ENCODE peak calls at places on chromosomes 5 and 9, in eight cellular contexts. O is H1, D is A549, L is suprapubic skin, I is tibial nerve, C is HCT116, H is vagina, N is ovary. Q is an unnamed sample.

GRCh38 chr9:112310826-112311225 is 22.6 kb downstream of the PTBP3 start:
- DNase-seq in O (no peak), N (no peak), D (no peak), I (no peak), L (no peak), C (no peak), H (no peak), Q (no peak)

GRCh38 chr9:136943291-136944093 is 1.0 kb downstream of the FBXW5 start:
- DNase-seq in I (peak; percentile 14), L (peak; percentile 76), H (no peak), O (no peak), C (no peak), N (no peak), D (peak; percentile 50), Q (no peak)

GRCh38 chr5:172699999-172700685 is 59.1 kb downstream of the NEURL1B start:
- DNase-seq in N (peak; percentile 72), H (no peak), C (no peak), L (no peak), O (no peak), D (no peak), I (no peak), Q (no peak)

GRCh38 chr9:122144836-122145235 is 14.7 kb downstream of the NDUFA8 start:
- DNase-seq in N (no peak), I (no peak), D (no peak), C (no peak), L (no peak), H (no peak), O (no peak), Q (no peak)

GRCh38 chr5:163459465-163459887 is 426 bp downstream of the NUDCD2 start:
- DNase-seq in I (no peak), N (no peak), L (no peak), C (no peak), D (no peak), H (no peak), O (no peak), Q (no peak)

GRCh38 chr9:93682155-93682968 is 106.0 kb downstream of the PHF2 start:
- DNase-seq in N (no peak), C (peak; percentile 34), I (peak; percentile 38), L (peak; percentile 83), H (no peak), D (peak; percentile 66), O (peak; percentile 60), Q (peak; percentile 47)

GRCh38 chr5:117943521-117943920 is 1044.8 kb downstream of the DTWD2 start:
- DNase-seq in I (no peak), L (no peak), N (no peak), C (no peak), D (no peak), O (no peak), H (no peak), Q (no peak)

GRCh38 chr5:149697001-149697400 is 33.1 kb upstream of the PPARGC1B start:
- DNase-seq in H (no peak), N (no peak), L (no peak), O (no peak), C (no peak), D (no peak), I (no peak), Q (no peak)

GRCh38 chr5:158639876-158640570 is 459.7 kb downstream of the EBF1 start:
- DNase-seq in L (no peak), N (no peak), O (no peak), D (no peak), H (no peak), C (no peak), I (no peak), Q (no peak)

GRCh38 chr9:26746357-26747072 is 146.1 kb downstream of the CAAP1 start:
- DNase-seq in O (peak; percentile 46), C (peak; percentile 41), I (no peak), L (no peak), D (peak; percentile 13), N (no peak), H (no peak), Q (no peak)

GRCh38 chr5:14665949-14666741 is 1.6 kb downstream of the OTULIN start:
- DNase-seq in C (no peak), D (peak; percentile 46), O (no peak), L (no peak), H (no peak), N (no peak), I (no peak), Q (no peak)

GRCh38 chr5:53555160-53555559 is 5.3 kb upstream of the NDUFS4 start:
- DNase-seq in L (no peak), H (no peak), I (no peak), C (no peak), D (no peak), N (no peak), O (no peak), Q (no peak)

GRCh38 chr5:143029293-143029692 is 259.1 kb downstream of the ARHGAP26 start:
- DNase-seq in N (no peak), C (no peak), O (no peak), D (no peak), I (no peak), L (no peak), H (no peak), Q (no peak)

GRCh38 chr9:97564291-97565175 is 63.1 kb downstream of the TMOD1 start:
- DNase-seq in H (peak; percentile 83), D (peak; percentile 21), L (no peak), C (no peak), I (peak; percentile 59), O (no peak), N (no peak), Q (peak; percentile 88)

GRCh38 chr5:9249231-9249630 is 296.6 kb downstream of the SEMA5A start:
- DNase-seq in O (no peak), I (no peak), L (no peak), N (no peak), C (no peak), H (no peak), D (no peak), Q (no peak)

GRCh38 chr5:126253406-126253805 is 169.8 kb upstream of the GRAMD2B start:
- DNase-seq in O (no peak), N (no peak), D (no peak), I (no peak), L (no peak), H (no peak), C (no peak), Q (no peak)

GRCh38 chr5:153813871-153814270 is 224.8 kb downstream of the FAM114A2 start:
- DNase-seq in O (no peak), C (no peak), H (no peak), N (no peak), I (no peak), L (no peak), D (no peak), Q (no peak)

GRCh38 chr9:114072181-114073140 is 5.6 kb downstream of the AMBP start:
- DNase-seq in O (no peak), I (no peak), L (no peak), D (no peak), N (peak; percentile 60), C (no peak), H (no peak), Q (no peak)

GRCh38 chr5:143052967-143053682 is 282.9 kb downstream of the ARHGAP26 start:
- DNase-seq in C (no peak), D (no peak), O (no peak), N (no peak), L (no peak), H (no peak), I (no peak), Q (no peak)

GRCh38 chr9:134936762-134937555 is 19.2 kb upstream of the FCN1 start:
- DNase-seq in I (no peak), H (no peak), D (no peak), N (no peak), O (no peak), L (no peak), C (no peak), Q (no peak)

GRCh38 chr5:131794596-131794995 is 2.2 kb downstream of the FNIP1 start:
- DNase-seq in H (no peak), O (no peak), C (no peak), N (no peak), D (no peak), I (no peak), L (no peak), Q (no peak)
- TF ChIP-seq POLR2A in H (no peak), O (no peak), C (no peak), N (no peak), D (no peak), I (no peak), L (no peak), Q (no peak)

GRCh38 chr5:180354966-180355365 is 1.8 kb upstream of the GFPT2 start:
- DNase-seq in N (no peak), I (no peak), C (no peak), O (no peak), H (no peak), L (no peak), D (no peak), Q (no peak)

GRCh38 chr5:180352116-180352975 is 790 bp downstream of the GFPT2 start:
- DNase-seq in H (no peak), C (no peak), I (peak; percentile 49), D (peak; percentile 42), L (no peak), O (no peak), N (peak; percentile 71), Q (no peak)

GRCh38 chr5:180353226-180353962 is at the start of gene GFPT2:
- DNase-seq in D (peak; percentile 94), H (no peak), O (peak; percentile 41), N (peak; percentile 93), C (no peak), I (peak; percentile 72), L (peak; percentile 90), Q (peak; percentile 96)

GRCh38 chr5:180353963-180354574 is 933 bp upstream of the GFPT2 start:
- DNase-seq in L (no peak), I (no peak), D (no peak), O (no peak), C (no peak), N (peak; percentile 68), H (no peak), Q (no peak)

DNA sequence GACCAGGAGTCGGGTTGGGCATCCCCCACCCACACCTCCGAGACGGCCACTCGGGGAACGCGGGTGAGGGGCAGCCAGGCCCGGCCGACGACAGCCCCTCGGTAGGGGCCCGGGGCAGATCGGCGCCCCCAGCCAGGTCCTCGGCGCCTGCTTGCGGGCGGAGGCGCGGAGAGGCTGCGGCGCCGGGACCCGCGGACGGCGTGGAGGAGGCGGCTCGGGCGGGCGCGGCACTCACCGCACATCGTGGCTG is 235 bp downstream of the GFPT2 start:
- DNase-seq in N (no peak), D (no peak), O (no peak), H (no peak), I (no peak), C (no peak), L (no peak), Q (no peak)
- H3K4me3 ChIP-seq in N (peak overlapping the region; percentile 65), D (peak overlapping the region; percentile 93), O (peak overlapping the region; percentile 73), H (peak overlapping the region; percentile 97), I (peak overlapping the region; percentile 88), C (peak overlapping the region; percentile 74), L (peak overlapping the region; percentile 62), Q (peak overlapping the region; percentile 41)

GRCh38 chr5:55176176-55176818 is 3.3 kb upstream of the CDC20B start:
- DNase-seq in N (peak; percentile 20), I (no peak), C (no peak), L (no peak), H (no peak), O (no peak), D (peak; percentile 73), Q (no peak)
- TF ChIP-seq CTCF in N (peak; percentile 10), I (peak; percentile 41), C (peak; percentile 43), L (peak; percentile 55), H (no peak), O (peak; percentile 7), D (no peak), Q (no peak)

DNA sequence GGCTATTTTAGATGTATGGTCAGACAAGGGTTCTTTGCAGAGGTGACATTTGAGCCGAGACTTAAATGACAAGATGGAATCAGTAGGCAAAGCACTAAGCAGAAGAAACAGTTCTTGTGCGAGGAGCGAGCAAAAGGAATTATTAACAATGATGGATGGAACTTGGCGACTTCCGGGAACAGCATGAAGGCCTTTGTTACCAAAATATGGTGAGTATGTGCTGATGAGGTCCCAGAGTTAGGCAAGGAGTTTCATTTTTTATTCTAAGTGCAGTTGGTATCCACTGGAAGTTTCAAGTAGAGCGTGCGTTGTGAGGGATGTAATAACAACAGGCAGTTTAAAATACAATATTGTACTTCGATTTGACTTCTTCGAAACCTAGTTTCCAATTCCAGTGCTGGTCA is 1.6 kb upstream of the LNPEP start:
- DNase-seq in C (no peak), H (no peak), I (no peak), N (no peak), D (no peak), L (no peak), O (no peak), Q (no peak)
- TF ChIP-seq POLR2A in C (no peak), H (no peak), I (no peak), N (no peak), D (no peak), L (no peak), O (no peak), Q (no peak)

Q was measured in lower leg skin.